ENCODE peak calls at places on chromosomes 1 and 21, in six cellular contexts. One of them, this sample, is unnamed.

GRCh38 chr1:55375617-55376258 is 160.6 kb upstream of the USP24 start:
- DNase-seq in GM23338: peak
- DNase-seq in neuronal stem cell: peak
- DNase-seq in astrocyte: peak
- DNase-seq in GM23248: peak
- DNase-seq in fibroblast of lung: peak
- DNase-seq in this sample: peak

GRCh38 chr1:25754421-25755195 is 45.4 kb upstream of the SELENON start:
- DNase-seq in GM23338: peak
- DNase-seq in neuronal stem cell: no peak
- DNase-seq in astrocyte: no peak
- DNase-seq in GM23248: no peak
- DNase-seq in fibroblast of lung: no peak
- DNase-seq in this sample: no peak

GRCh38 chr1:44044071-44044801 is 13.0 kb upstream of the SLC6A9 start:
- DNase-seq in GM23338: no peak
- DNase-seq in neuronal stem cell: no peak
- DNase-seq in astrocyte: peak
- DNase-seq in GM23248: peak
- DNase-seq in fibroblast of lung: peak
- DNase-seq in this sample: peak

GRCh38 chr1:10378071-10378841 is 20.6 kb upstream of the PGD start:
- DNase-seq in GM23338: peak
- DNase-seq in neuronal stem cell: no peak
- DNase-seq in astrocyte: peak
- DNase-seq in GM23248: peak
- DNase-seq in fibroblast of lung: peak
- DNase-seq in this sample: peak

GRCh38 chr1:9294910-9295636 is 2.4 kb downstream of the SPSB1 start:
- DNase-seq in GM23338: no peak
- DNase-seq in neuronal stem cell: no peak
- DNase-seq in astrocyte: peak
- DNase-seq in GM23248: peak
- DNase-seq in fibroblast of lung: peak
- DNase-seq in this sample: peak

GRCh38 chr1:116413414-116413813 is 40.4 kb downstream of the ATP1A1 start:
- DNase-seq in GM23338: no peak
- DNase-seq in neuronal stem cell: no peak
- DNase-seq in astrocyte: no peak
- DNase-seq in GM23248: no peak
- DNase-seq in fibroblast of lung: no peak
- DNase-seq in this sample: no peak

GRCh38 chr1:27144920-27145661 is 9.8 kb downstream of the SLC9A1 start:
- DNase-seq in GM23338: peak
- DNase-seq in neuronal stem cell: no peak
- DNase-seq in astrocyte: peak
- DNase-seq in GM23248: peak
- DNase-seq in fibroblast of lung: peak
- DNase-seq in this sample: no peak

GRCh38 chr1:180248731-180249681 is 18.9 kb downstream of the LHX4 start:
- DNase-seq in GM23338: peak
- DNase-seq in neuronal stem cell: no peak
- DNase-seq in astrocyte: no peak
- DNase-seq in GM23248: peak
- DNase-seq in fibroblast of lung: no peak
- DNase-seq in this sample: no peak

GRCh38 chr21:46058339-46059145 is 39.4 kb upstream of the COL6A2 start:
- DNase-seq in GM23338: no peak
- DNase-seq in neuronal stem cell: no peak
- DNase-seq in astrocyte: no peak
- DNase-seq in GM23248: no peak
- DNase-seq in fibroblast of lung: no peak
- DNase-seq in this sample: no peak

GRCh38 chr1:240888039-240888786 is 276.3 kb upstream of the GREM2 start:
- DNase-seq in GM23338: peak
- DNase-seq in neuronal stem cell: peak
- DNase-seq in astrocyte: no peak
- DNase-seq in GM23248: no peak
- DNase-seq in fibroblast of lung: peak
- DNase-seq in this sample: peak

GRCh38 chr21:35370671-35371070 is 321.6 kb upstream of the RUNX1 start:
- DNase-seq in GM23338: no peak
- DNase-seq in neuronal stem cell: no peak
- DNase-seq in astrocyte: no peak
- DNase-seq in GM23248: no peak
- DNase-seq in fibroblast of lung: no peak
- DNase-seq in this sample: no peak

GRCh38 chr1:230801441-230801840 is 54.3 kb downstream of the CAPN9 start:
- DNase-seq in GM23338: no peak
- DNase-seq in neuronal stem cell: no peak
- DNase-seq in astrocyte: no peak
- DNase-seq in GM23248: no peak
- DNase-seq in fibroblast of lung: no peak
- DNase-seq in this sample: no peak

GRCh38 chr1:85224734-85225623 is 24.2 kb upstream of the SYDE2 start:
- DNase-seq in GM23338: peak
- DNase-seq in neuronal stem cell: no peak
- DNase-seq in astrocyte: no peak
- DNase-seq in GM23248: no peak
- DNase-seq in fibroblast of lung: no peak
- DNase-seq in this sample: peak

GRCh38 chr1:214990619-214991018 is 91.9 kb upstream of the KCNK2 start:
- DNase-seq in GM23338: no peak
- DNase-seq in neuronal stem cell: no peak
- DNase-seq in astrocyte: peak
- DNase-seq in GM23248: peak
- DNase-seq in fibroblast of lung: peak
- DNase-seq in this sample: peak

GRCh38 chr1:109290998-109291397 is 8.1 kb upstream of the PSRC1 start:
- DNase-seq in GM23338: no peak
- DNase-seq in neuronal stem cell: no peak
- DNase-seq in astrocyte: no peak
- DNase-seq in GM23248: no peak
- DNase-seq in fibroblast of lung: no peak
- DNase-seq in this sample: no peak

GRCh38 chr1:109293026-109293425 is 10.1 kb upstream of the PSRC1 start:
- DNase-seq in GM23338: no peak
- DNase-seq in neuronal stem cell: no peak
- DNase-seq in astrocyte: no peak
- DNase-seq in GM23248: no peak
- DNase-seq in fibroblast of lung: no peak
- DNase-seq in this sample: no peak

GRCh38 chr1:109295712-109296415 is 10.9 kb downstream of the MYBPHL start:
- DNase-seq in GM23338: no peak
- DNase-seq in neuronal stem cell: no peak
- DNase-seq in astrocyte: no peak
- DNase-seq in GM23248: no peak
- DNase-seq in fibroblast of lung: no peak
- DNase-seq in this sample: no peak

GRCh38 chr1:109296782-109297181 is 10.0 kb downstream of the MYBPHL start:
- DNase-seq in GM23338: no peak
- DNase-seq in neuronal stem cell: no peak
- DNase-seq in astrocyte: no peak
- DNase-seq in GM23248: no peak
- DNase-seq in fibroblast of lung: no peak
- DNase-seq in this sample: peak

GRCh38 chr1:109294481-109294880 is 11.5 kb upstream of the PSRC1 start:
- DNase-seq in GM23338: no peak
- DNase-seq in neuronal stem cell: no peak
- DNase-seq in astrocyte: no peak
- DNase-seq in GM23248: no peak
- DNase-seq in fibroblast of lung: no peak
- DNase-seq in this sample: no peak
- H3K4me2 ChIP-seq in GM23338: no peak
- H3K4me2 ChIP-seq in neuronal stem cell: no peak
- H3K4me2 ChIP-seq in astrocyte: no peak
- H3K4me2 ChIP-seq in GM23248: no peak
- H3K4me2 ChIP-seq in fibroblast of lung: no peak
- H3K4me2 ChIP-seq in this sample: no peak

GRCh38 chr1:221708987-221709386 is 32.9 kb downstream of the DUSP10 start:
- DNase-seq in GM23338: peak
- DNase-seq in neuronal stem cell: peak
- DNase-seq in astrocyte: peak
- DNase-seq in GM23248: peak
- DNase-seq in fibroblast of lung: peak
- DNase-seq in this sample: peak

GRCh38 chr1:221708076-221708571 is 33.8 kb downstream of the DUSP10 start:
- DNase-seq in GM23338: no peak
- DNase-seq in neuronal stem cell: no peak
- DNase-seq in astrocyte: peak
- DNase-seq in GM23248: peak
- DNase-seq in fibroblast of lung: peak
- DNase-seq in this sample: peak

GRCh38 chr1:221704291-221704690 is 37.6 kb downstream of the DUSP10 start:
- DNase-seq in GM23338: no peak
- DNase-seq in neuronal stem cell: no peak
- DNase-seq in astrocyte: no peak
- DNase-seq in GM23248: peak
- DNase-seq in fibroblast of lung: no peak
- DNase-seq in this sample: no peak

GRCh38 chr1:221706191-221706590 is 35.7 kb downstream of the DUSP10 start:
- DNase-seq in GM23338: no peak
- DNase-seq in neuronal stem cell: no peak
- DNase-seq in astrocyte: no peak
- DNase-seq in GM23248: no peak
- DNase-seq in fibroblast of lung: no peak
- DNase-seq in this sample: no peak

DNA sequence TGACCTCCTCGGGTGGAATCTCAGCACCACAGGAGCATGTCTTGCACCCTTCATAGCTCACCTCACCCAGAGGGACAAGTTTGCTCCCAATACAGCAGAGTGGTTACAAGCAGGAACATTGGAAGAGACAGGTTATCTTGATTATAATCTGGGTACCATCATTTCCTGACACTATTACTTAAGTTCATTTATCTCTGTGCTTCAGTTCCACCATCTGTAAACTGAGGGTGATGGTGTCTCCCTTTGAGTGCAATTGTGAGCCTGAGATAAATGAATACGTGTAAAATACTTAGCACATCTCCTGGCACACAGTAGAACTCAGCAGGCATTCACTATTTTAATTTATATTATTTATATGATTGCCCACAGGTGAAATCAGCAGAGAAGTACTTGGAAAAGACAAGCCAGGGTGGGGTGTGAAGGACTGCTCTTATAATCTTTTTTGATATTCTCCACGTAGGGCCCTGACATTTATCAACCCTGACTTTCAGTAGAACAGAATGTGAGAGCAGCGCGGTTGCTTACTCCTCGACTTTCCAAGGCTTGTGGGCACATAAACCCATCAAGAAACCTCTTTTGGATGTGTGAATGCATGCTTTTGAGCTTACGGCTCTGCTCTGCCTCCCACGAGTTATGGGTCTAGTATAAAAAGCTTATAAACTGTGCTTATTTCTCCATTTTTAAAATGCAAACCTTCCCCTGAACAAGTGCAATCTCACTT is 34.9 kb downstream of the DUSP10 start:
- DNase-seq in GM23338: no peak
- DNase-seq in neuronal stem cell: no peak
- DNase-seq in astrocyte: no peak
- DNase-seq in GM23248: no peak
- DNase-seq in fibroblast of lung: no peak
- DNase-seq in this sample: no peak
- H3K4me2 ChIP-seq in GM23338: no peak
- H3K4me2 ChIP-seq in neuronal stem cell: no peak
- H3K4me2 ChIP-seq in astrocyte: no peak
- H3K4me2 ChIP-seq in GM23248: no peak
- H3K4me2 ChIP-seq in fibroblast of lung: no peak
- H3K4me2 ChIP-seq in this sample: no peak

GRCh38 chr1:209222826-209223225 is 360.7 kb upstream of the CAMK1G start:
- DNase-seq in GM23338: no peak
- DNase-seq in neuronal stem cell: no peak
- DNase-seq in astrocyte: no peak
- DNase-seq in GM23248: no peak
- DNase-seq in fibroblast of lung: no peak
- DNase-seq in this sample: no peak
- H3K4me2 ChIP-seq in GM23338: no peak
- H3K4me2 ChIP-seq in neuronal stem cell: no peak
- H3K4me2 ChIP-seq in astrocyte: no peak
- H3K4me2 ChIP-seq in GM23248: no peak
- H3K4me2 ChIP-seq in fibroblast of lung: no peak
- H3K4me2 ChIP-seq in this sample: no peak

DNA sequence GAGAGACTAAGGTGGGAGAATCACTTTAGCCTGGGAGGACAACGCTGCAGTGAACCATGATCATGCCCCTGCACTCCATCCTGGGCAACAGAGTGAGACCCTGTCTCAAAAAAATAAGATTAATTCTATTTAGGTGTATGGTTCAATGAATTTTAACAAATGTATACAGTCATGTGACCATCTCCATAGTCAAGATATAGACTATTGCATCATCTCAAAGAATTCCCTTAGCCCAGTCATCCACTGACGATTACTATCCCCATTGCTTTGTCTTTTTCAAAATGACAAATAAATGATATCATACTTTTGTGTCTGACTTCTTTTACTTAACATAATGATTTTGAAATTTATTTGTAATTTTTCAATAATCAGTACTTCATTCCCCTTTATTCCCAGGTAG is 260.0 kb downstream of the LRRC7 start:
- DNase-seq in GM23338: no peak
- DNase-seq in neuronal stem cell: no peak
- DNase-seq in astrocyte: no peak
- DNase-seq in GM23248: no peak
- DNase-seq in fibroblast of lung: no peak
- DNase-seq in this sample: no peak
- H3K4me2 ChIP-seq in GM23338: no peak
- H3K4me2 ChIP-seq in neuronal stem cell: no peak
- H3K4me2 ChIP-seq in astrocyte: no peak
- H3K4me2 ChIP-seq in GM23248: no peak
- H3K4me2 ChIP-seq in fibroblast of lung: no peak
- H3K4me2 ChIP-seq in this sample: no peak

DNA sequence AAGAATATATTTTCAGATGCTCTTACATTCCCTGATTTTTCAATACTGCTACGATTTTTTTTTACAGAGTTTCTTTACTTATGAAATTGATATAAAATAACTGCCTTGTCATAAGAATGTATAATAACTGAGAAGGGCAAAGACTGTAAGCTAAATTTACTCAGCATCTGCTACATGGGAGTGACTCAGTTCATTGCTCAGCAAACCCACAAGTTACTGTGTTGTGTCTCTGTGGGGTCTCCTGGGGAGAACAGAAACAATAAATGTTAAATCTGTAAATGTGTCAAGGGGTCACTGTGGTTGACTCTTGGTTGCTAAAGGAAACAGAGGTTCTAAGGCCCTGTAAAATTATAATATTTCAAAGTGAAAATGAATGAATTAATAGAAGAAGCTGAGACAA is 210.3 kb upstream of the CACYBP start:
- DNase-seq in GM23338: no peak
- DNase-seq in neuronal stem cell: no peak
- DNase-seq in astrocyte: peak
- DNase-seq in GM23248: peak
- DNase-seq in fibroblast of lung: peak
- DNase-seq in this sample: peak
- H3K4me2 ChIP-seq in GM23338: no peak
- H3K4me2 ChIP-seq in neuronal stem cell: no peak
- H3K4me2 ChIP-seq in astrocyte: peak
- H3K4me2 ChIP-seq in GM23248: peak
- H3K4me2 ChIP-seq in fibroblast of lung: peak
- H3K4me2 ChIP-seq in this sample: peak

This sample was measured in mammary epithelial cell.